ENCODE peak calls at places on chromosomes 16 and 17, in four cellular contexts. Y, F, C and W are unnamed samples.

GRCh38 chr17:59914274-59914854 is 21.4 kb downstream of the RPS6KB1 start:
- DNase-seq in Y (no peak), F (peak), C (peak), W (peak)

GRCh38 chr16:31819948-31820347 is 53.7 kb upstream of the ZNF267 start:
- DNase-seq in Y (no peak), F (no peak), C (no peak), W (no peak)

GRCh38 chr17:42065201-42065600 is 14.8 kb upstream of the C17orf113 start:
- DNase-seq in Y (no peak), F (no peak), C (no peak), W (no peak)

GRCh38 chr17:20267459-20267842 is 199.9 kb downstream of the LGALS9B start:
- DNase-seq in Y (peak), F (no peak), C (no peak), W (no peak)

GRCh38 chr17:81070541-81071246 is 35.7 kb downstream of the BAIAP2 start:
- DNase-seq in Y (no peak), F (no peak), C (no peak), W (no peak)

GRCh38 chr17:1003633-1003971 is 6.7 kb downstream of the TIMM22 start:
- DNase-seq in Y (no peak), F (no peak), C (no peak), W (no peak)

GRCh38 chr16:72787519-72788268 is 260.2 kb downstream of the ZFHX3 start:
- DNase-seq in Y (peak), F (peak), C (no peak), W (peak)

GRCh38 chr17:14307560-14308024 is 6.7 kb downstream of the HS3ST3B1 start:
- DNase-seq in Y (no peak), F (no peak), C (no peak), W (no peak)

GRCh38 chr17:38967290-38967738 is at the start of gene FBXO47:
- DNase-seq in Y (no peak), F (no peak), C (peak), W (no peak)

GRCh38 chr17:80106751-80107150 is 5.4 kb downstream of the GAA start:
- DNase-seq in Y (no peak), F (no peak), C (no peak), W (no peak)

GRCh38 chr16:55664786-55665407 is 9.1 kb downstream of the SLC6A2 start:
- DNase-seq in Y (no peak), F (no peak), C (no peak), W (no peak)

GRCh38 chr16:19771796-19772195 is 53.7 kb downstream of the IQCK start:
- DNase-seq in Y (no peak), F (no peak), C (no peak), W (no peak)

GRCh38 chr16:55480228-55480655 is 1.2 kb downstream of the MMP2 start:
- DNase-seq in Y (no peak), F (peak), C (no peak), W (no peak)

GRCh38 chr17:82320956-82321927 is 3.8 kb upstream of the CD7 start:
- DNase-seq in Y (no peak), F (no peak), C (peak), W (peak)

GRCh38 chr17:378068-378467 is 25.5 kb upstream of the RPH3AL start:
- DNase-seq in Y (no peak), F (no peak), C (no peak), W (no peak)

GRCh38 chr17:30380643-30381419 is 2.1 kb downstream of the CPD start:
- DNase-seq in Y (no peak), F (peak), C (no peak), W (no peak)

GRCh38 chr17:39222866-39223834 is 2.6 kb downstream of the STAC2 start:
- DNase-seq in Y (no peak), F (no peak), C (no peak), W (no peak)

GRCh38 chr17:80845121-80845862 is 146.3 kb upstream of the CHMP6 start:
- DNase-seq in Y (no peak), F (no peak), C (no peak), W (no peak)

GRCh38 chr16:77789646-77790370 is 1.4 kb downstream of the VAT1L start:
- DNase-seq in Y (no peak), F (no peak), C (no peak), W (no peak)

GRCh38 chr16:2814757-2815298 is 2.2 kb upstream of the PRSS21 start:
- DNase-seq in Y (no peak), F (no peak), C (no peak), W (no peak)

GRCh38 chr16:70508752-70509151 is 14.6 kb downstream of the COG4 start:
- DNase-seq in Y (no peak), F (no peak), C (no peak), W (no peak)

GRCh38 chr16:85460983-85461813 is 151.9 kb upstream of the GSE1 start:
- DNase-seq in Y (no peak), F (peak), C (no peak), W (no peak)

GRCh38 chr17:66165537-66166123 is 26.3 kb downstream of the CEP112 start:
- DNase-seq in Y (peak), F (peak), C (peak), W (no peak)

GRCh38 chr17:66431080-66431795 is 128.8 kb downstream of the PRKCA start:
- DNase-seq in Y (no peak), F (peak), C (no peak), W (no peak)

GRCh38 chr17:64255764-64256163 is 7.3 kb downstream of the TEX2 start:
- DNase-seq in Y (no peak), F (no peak), C (no peak), W (no peak)

GRCh38 chr16:57658878-57659674 is 9.0 kb upstream of the ADGRG3 start:
- DNase-seq in Y (no peak), F (no peak), C (no peak), W (no peak)

GRCh38 chr16:73000020-73000906 is 47.7 kb downstream of the ZFHX3 start:
- DNase-seq in Y (no peak), F (no peak), C (no peak), W (no peak)

GRCh38 chr17:58246104-58246740 is 7.8 kb downstream of the LPO start:
- DNase-seq in Y (no peak), F (no peak), C (no peak), W (no peak)

GRCh38 chr16:4938683-4939030 is 1.7 kb upstream of the PPL start:
- DNase-seq in Y (no peak), F (no peak), C (no peak), W (no peak)

GRCh38 chr17:9324864-9325263 is 250.8 kb downstream of the STX8 start:
- DNase-seq in Y (no peak), F (no peak), C (no peak), W (no peak)

GRCh38 chr17:49343273-49343672 is 18.8 kb downstream of the ZNF652 start:
- DNase-seq in Y (no peak), F (peak), C (no peak), W (no peak)

GRCh38 chr17:18314059-18314730 is 599 bp downstream of the TOP3A start:
- DNase-seq in Y (no peak), F (no peak), C (peak), W (no peak)

GRCh38 chr16:77169650-77170236 is 21.2 kb upstream of the MON1B start:
- DNase-seq in Y (no peak), F (peak), C (peak), W (no peak)

GRCh38 chr17:69809331-69809730 is 265.7 kb upstream of the KCNJ16 start:
- DNase-seq in Y (no peak), F (no peak), C (no peak), W (no peak)

GRCh38 chr16:67311607-67312449 is 14.7 kb downstream of the KCTD19 start:
- DNase-seq in Y (peak), F (no peak), C (no peak), W (no peak)

GRCh38 chr16:66287416-66287815 is 79.1 kb upstream of the CDH5 start:
- DNase-seq in Y (no peak), F (no peak), C (no peak), W (no peak)

GRCh38 chr17:42428141-42428944 is 5.3 kb upstream of the CAVIN1 start:
- DNase-seq in Y (no peak), F (peak), C (no peak), W (no peak)

DNA sequence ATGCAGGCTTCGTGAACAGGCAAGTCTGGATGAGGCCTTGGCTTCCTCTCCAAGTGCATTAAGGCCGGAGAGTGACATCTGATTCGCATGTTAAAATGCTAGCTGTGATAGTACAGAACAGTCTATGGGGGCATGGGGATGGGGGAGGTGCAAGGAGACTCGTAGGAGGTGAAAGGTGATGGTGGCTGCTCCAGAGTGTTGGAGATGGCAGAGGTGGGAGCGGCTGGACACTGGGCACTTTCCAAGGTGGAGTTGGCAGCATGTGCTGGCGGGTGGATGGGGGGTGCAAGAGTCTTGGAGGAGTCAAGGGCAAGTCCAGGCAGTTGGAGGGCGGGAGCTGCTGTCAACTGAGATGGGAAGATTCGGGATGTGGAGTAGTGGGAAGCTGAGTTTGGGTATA is 350.9 kb upstream of the TNRC6C start:
- DNase-seq in Y (no peak), F (no peak), C (no peak), W (no peak)
- TF ChIP-seq SPI1 in Y (no peak), F (no peak), C (no peak), W (no peak)

GRCh38 chr16:75073551-75074414 is 42.8 kb downstream of the LDHD start:
- DNase-seq in Y (no peak), F (no peak), C (no peak), W (no peak)

GRCh38 chr16:75075688-75076268 is 40.8 kb downstream of the LDHD start:
- DNase-seq in Y (no peak), F (no peak), C (no peak), W (no peak)

GRCh38 chr16:75072239-75072947 is 44.2 kb downstream of the LDHD start:
- DNase-seq in Y (no peak), F (no peak), C (no peak), W (no peak)

GRCh38 chr16:75074415-75074793 is 42.2 kb downstream of the LDHD start:
- DNase-seq in Y (no peak), F (no peak), C (no peak), W (no peak)

GRCh38 chr16:75074920-75075687 is 41.5 kb downstream of the LDHD start:
- DNase-seq in Y (peak), F (peak), C (peak), W (peak)
- TF ChIP-seq SPI1 in Y (no peak), F (peak), C (no peak), W (no peak)

DNA sequence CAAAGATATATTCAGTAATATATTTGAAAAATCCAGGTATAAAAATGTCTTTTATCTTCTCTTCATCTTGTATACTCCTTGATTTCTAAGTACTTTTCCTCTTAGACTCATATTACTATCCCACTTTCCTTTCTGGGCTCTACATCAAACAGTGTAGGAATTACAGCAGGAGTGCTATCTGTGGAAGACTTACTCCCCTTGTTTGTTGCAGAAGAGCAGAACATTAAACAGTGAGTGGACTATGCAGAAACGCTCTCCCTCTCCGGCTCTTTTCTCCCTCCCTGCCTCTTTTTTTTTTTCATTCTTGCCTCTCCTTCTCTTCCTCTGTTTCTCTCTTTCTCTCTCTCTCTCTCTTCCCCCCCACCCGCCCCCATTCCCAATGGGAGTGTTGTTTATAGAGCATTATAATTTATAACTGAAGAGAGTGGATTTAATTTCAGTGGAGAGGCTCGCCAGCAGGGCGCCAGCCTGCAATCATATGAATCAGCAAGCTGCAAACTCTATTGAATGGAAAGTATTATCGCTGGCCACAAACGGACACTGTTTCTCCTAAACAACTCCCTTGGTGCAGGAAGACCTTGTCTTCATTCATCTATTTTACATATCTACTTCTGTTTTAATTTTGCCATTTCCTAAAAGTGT is 242.3 kb upstream of the TBX2 start:
- DNase-seq in Y (no peak), F (no peak), C (no peak), W (no peak)
- TF ChIP-seq SPI1 in Y (no peak), F (no peak), C (no peak), W (no peak)

GRCh38 chr16:720507-720989 is 398 bp upstream of the ANTKMT start:
- DNase-seq in Y (no peak), F (peak), C (peak), W (peak)
- TF ChIP-seq SPI1 in Y (no peak), F (no peak), C (no peak), W (no peak)

DNA sequence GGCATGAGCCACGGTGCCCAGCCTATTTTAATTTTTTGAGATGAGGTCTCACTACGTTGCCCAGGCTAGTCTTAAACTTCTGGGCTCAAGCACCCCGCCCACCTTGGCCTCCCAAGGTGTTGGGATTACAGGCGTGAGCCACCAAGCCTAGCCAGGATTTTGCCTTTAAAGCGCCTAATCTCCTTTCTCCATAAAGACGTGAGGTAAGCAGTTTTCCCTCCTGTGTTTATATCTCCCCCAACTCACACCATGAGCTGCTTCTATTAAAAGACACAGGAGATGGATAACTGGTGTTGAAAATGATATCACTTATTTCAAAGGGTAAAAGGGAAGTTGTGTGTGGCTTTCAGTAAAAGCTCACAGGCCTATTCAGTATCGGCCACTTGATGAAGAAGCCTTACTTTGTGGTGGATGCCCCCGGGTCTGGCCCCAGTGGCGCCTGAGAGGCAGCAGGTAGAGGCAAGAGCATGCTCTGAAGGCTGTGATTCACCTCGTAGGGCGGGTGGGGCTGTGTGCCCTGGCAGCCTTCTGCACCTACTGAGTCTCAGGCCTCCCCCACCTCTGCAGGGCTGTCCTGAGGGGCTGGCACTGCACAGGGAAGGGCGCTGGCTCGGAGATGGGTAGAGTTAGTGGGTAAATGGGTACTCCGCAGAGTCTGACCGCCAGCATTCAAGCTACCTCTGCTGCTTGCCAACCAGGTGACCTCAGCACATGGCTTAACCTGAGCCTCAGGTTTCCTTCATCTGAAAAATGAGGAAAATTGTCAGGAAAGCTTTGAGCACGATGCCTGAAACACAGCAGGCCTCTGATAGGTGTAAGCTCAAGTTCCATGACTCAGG is 146.8 kb downstream of the CLEC16A start:
- DNase-seq in Y (no peak), F (peak), C (peak), W (no peak)
- TF ChIP-seq SPI1 in Y (no peak), F (no peak), C (no peak), W (no peak)

GRCh38 chr16:25897677-25898076 is 205.9 kb downstream of the HS3ST4 start:
- DNase-seq in Y (no peak), F (no peak), C (no peak), W (no peak)

GRCh38 chr16:25896412-25896811 is 204.7 kb downstream of the HS3ST4 start:
- DNase-seq in Y (no peak), F (no peak), C (no peak), W (no peak)

GRCh38 chr16:25888873-25889272 is 197.1 kb downstream of the HS3ST4 start:
- DNase-seq in Y (no peak), F (no peak), C (no peak), W (no peak)

GRCh38 chr16:25895371-25895770 is 203.6 kb downstream of the HS3ST4 start:
- DNase-seq in Y (no peak), F (no peak), C (no peak), W (no peak)

DNA sequence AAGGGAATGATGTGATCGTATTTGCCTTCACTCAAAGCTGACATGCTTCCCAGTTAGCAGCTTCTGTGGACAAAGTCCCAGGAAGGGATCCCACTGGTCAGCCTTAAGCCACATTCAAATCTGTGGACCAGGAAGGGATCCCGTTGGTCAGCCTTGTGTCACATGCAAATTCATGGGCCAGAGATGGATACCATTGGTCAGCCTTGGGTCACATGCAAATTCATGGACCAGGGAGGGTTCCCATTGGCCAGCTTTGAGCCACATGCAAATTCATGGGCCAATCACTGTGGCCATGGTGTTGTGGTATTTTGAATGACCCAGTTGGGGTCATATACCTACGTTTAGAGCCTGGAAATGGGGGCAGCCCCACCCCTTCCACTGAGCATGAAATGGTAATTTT is 201.6 kb downstream of the HS3ST4 start:
- DNase-seq in Y (no peak), F (no peak), C (peak), W (no peak)
- TF ChIP-seq SPI1 in Y (no peak), F (no peak), C (no peak), W (no peak)